ENCODE peak calls at places on chromosome 17, in five cellular contexts. One of them, this sample, is unnamed. For H3K9me3, the result is how much of the 10 kb centered on the place peaks cover.

GRCh38 chr17:7014995-7015586 is 2.7 kb downstream of the RNASEK start:
- DNase-seq in endodermal cell: no peak
- DNase-seq in colonic mucosa: peak
- DNase-seq in H9: no peak
- DNase-seq in neuronal stem cell: no peak
- DNase-seq in this sample: no peak

GRCh38 chr17:40312131-40312731 is 3.3 kb downstream of the RARA start:
- DNase-seq in endodermal cell: no peak
- DNase-seq in colonic mucosa: no peak
- DNase-seq in H9: no peak
- DNase-seq in neuronal stem cell: no peak
- DNase-seq in this sample: no peak

GRCh38 chr17:46777943-46778915 is 40.3 kb downstream of the WNT3 start:
- DNase-seq in endodermal cell: peak
- DNase-seq in colonic mucosa: no peak
- DNase-seq in H9: no peak
- DNase-seq in neuronal stem cell: no peak
- DNase-seq in this sample: no peak

GRCh38 chr17:33848433-33848832 is 406.7 kb upstream of the CCL2 start:
- DNase-seq in endodermal cell: no peak
- DNase-seq in colonic mucosa: no peak
- DNase-seq in H9: no peak
- DNase-seq in neuronal stem cell: no peak
- DNase-seq in this sample: no peak

GRCh38 chr17:82648761-82649474 is 674 bp upstream of the WDR45B start:
- DNase-seq in endodermal cell: no peak
- DNase-seq in colonic mucosa: peak
- DNase-seq in H9: peak
- DNase-seq in neuronal stem cell: peak
- DNase-seq in this sample: no peak

GRCh38 chr17:21161498-21162393 is 35.0 kb downstream of the DHRS7B start:
- DNase-seq in endodermal cell: no peak
- DNase-seq in colonic mucosa: no peak
- DNase-seq in H9: no peak
- DNase-seq in neuronal stem cell: no peak
- DNase-seq in this sample: no peak

GRCh38 chr17:15096511-15096910 is 168.6 kb downstream of the PMP22 start:
- DNase-seq in endodermal cell: no peak
- DNase-seq in colonic mucosa: no peak
- DNase-seq in H9: no peak
- DNase-seq in neuronal stem cell: no peak
- DNase-seq in this sample: no peak

GRCh38 chr17:41793749-41794602 is 7.5 kb upstream of the JUP start:
- DNase-seq in endodermal cell: peak
- DNase-seq in colonic mucosa: peak
- DNase-seq in H9: peak
- DNase-seq in neuronal stem cell: no peak
- DNase-seq in this sample: no peak

GRCh38 chr17:14784997-14785696 is 480.0 kb downstream of the PMP22 start:
- DNase-seq in endodermal cell: peak
- DNase-seq in colonic mucosa: no peak
- DNase-seq in H9: peak
- DNase-seq in neuronal stem cell: no peak
- DNase-seq in this sample: no peak

GRCh38 chr17:45384800-45385262 is 47.8 kb downstream of the ARHGAP27 start:
- DNase-seq in endodermal cell: peak
- DNase-seq in colonic mucosa: no peak
- DNase-seq in H9: peak
- DNase-seq in neuronal stem cell: no peak
- DNase-seq in this sample: no peak

GRCh38 chr17:72466199-72466598 is 345.4 kb downstream of the SOX9 start:
- DNase-seq in endodermal cell: no peak
- DNase-seq in colonic mucosa: peak
- DNase-seq in H9: no peak
- DNase-seq in neuronal stem cell: no peak
- DNase-seq in this sample: no peak

GRCh38 chr17:81667754-81668153 is 1.2 kb downstream of the CCDC137 start:
- DNase-seq in endodermal cell: peak
- DNase-seq in colonic mucosa: no peak
- DNase-seq in H9: peak
- DNase-seq in neuronal stem cell: no peak
- DNase-seq in this sample: no peak

GRCh38 chr17:82836823-82837357 is 2.9 kb downstream of the ZNF750 start:
- DNase-seq in endodermal cell: peak
- DNase-seq in colonic mucosa: no peak
- DNase-seq in H9: no peak
- DNase-seq in neuronal stem cell: no peak
- DNase-seq in this sample: no peak

GRCh38 chr17:7549401-7550055 is 670 bp downstream of the TNFSF12 start:
- DNase-seq in endodermal cell: no peak
- DNase-seq in colonic mucosa: peak
- DNase-seq in H9: no peak
- DNase-seq in neuronal stem cell: no peak
- DNase-seq in this sample: no peak

GRCh38 chr17:82217120-82217529 is 4.5 kb upstream of the CCDC57 start:
- DNase-seq in endodermal cell: no peak
- DNase-seq in colonic mucosa: no peak
- DNase-seq in H9: no peak
- DNase-seq in neuronal stem cell: no peak
- DNase-seq in this sample: no peak

GRCh38 chr17:81910840-81911276 is 341 bp downstream of the PCYT2 start:
- DNase-seq in endodermal cell: peak
- DNase-seq in colonic mucosa: no peak
- DNase-seq in H9: no peak
- DNase-seq in neuronal stem cell: no peak
- DNase-seq in this sample: no peak

GRCh38 chr17:34990921-34991365 is 10.6 kb downstream of the LIG3 start:
- DNase-seq in endodermal cell: no peak
- DNase-seq in colonic mucosa: no peak
- DNase-seq in H9: no peak
- DNase-seq in neuronal stem cell: no peak
- DNase-seq in this sample: no peak

GRCh38 chr17:75087558-75088453 is at the start of gene SLC16A5:
- DNase-seq in endodermal cell: peak
- DNase-seq in colonic mucosa: peak
- DNase-seq in H9: peak
- DNase-seq in neuronal stem cell: peak
- DNase-seq in this sample: no peak

DNA sequence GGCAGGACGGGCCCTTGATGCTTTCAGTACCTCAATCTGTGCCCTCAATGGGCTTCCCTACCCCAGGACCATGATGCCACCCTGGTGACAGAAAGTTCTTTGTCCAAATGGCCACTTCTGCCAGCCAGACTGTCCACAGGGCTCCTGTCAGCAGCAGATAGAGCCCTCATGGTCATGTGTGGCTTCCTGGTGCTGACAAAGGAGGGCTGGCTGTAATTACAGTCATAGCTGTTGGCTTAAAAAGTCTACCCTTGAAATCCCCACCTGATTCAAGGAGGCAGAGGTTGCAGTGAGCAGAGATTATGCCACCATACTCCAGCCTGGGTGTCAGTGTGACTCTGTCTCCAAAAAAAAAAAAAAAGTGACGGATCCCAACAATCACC is 3.3 kb downstream of the TRPV2 start:
- DNase-seq in endodermal cell: no peak
- DNase-seq in colonic mucosa: no peak
- DNase-seq in H9: no peak
- DNase-seq in neuronal stem cell: no peak
- DNase-seq in this sample: no peak
- H3K9ac ChIP-seq in endodermal cell: no peak
- H3K9ac ChIP-seq in colonic mucosa: peak
- H3K9ac ChIP-seq in H9: no peak
- H3K9ac ChIP-seq in neuronal stem cell: no peak
- H3K9ac ChIP-seq in this sample: no peak

GRCh38 chr17:22703204-22703603 is 1010.9 kb downstream of the KCNJ18 start:
- DNase-seq in endodermal cell: no peak
- DNase-seq in colonic mucosa: no peak
- DNase-seq in H9: no peak
- DNase-seq in neuronal stem cell: no peak
- DNase-seq in this sample: no peak

GRCh38 chr17:22707626-22708025 is 1015.3 kb downstream of the KCNJ18 start:
- DNase-seq in endodermal cell: no peak
- DNase-seq in colonic mucosa: no peak
- DNase-seq in H9: no peak
- DNase-seq in neuronal stem cell: no peak
- DNase-seq in this sample: no peak

GRCh38 chr17:22703786-22704441 is 1011.6 kb downstream of the KCNJ18 start:
- DNase-seq in endodermal cell: no peak
- DNase-seq in colonic mucosa: no peak
- DNase-seq in H9: no peak
- DNase-seq in neuronal stem cell: no peak
- DNase-seq in this sample: no peak

GRCh38 chr17:22704674-22705073 is 1012.4 kb downstream of the KCNJ18 start:
- DNase-seq in endodermal cell: no peak
- DNase-seq in colonic mucosa: no peak
- DNase-seq in H9: no peak
- DNase-seq in neuronal stem cell: no peak
- DNase-seq in this sample: no peak
- H3K9me3 ChIP-seq in endodermal cell: half or more
- H3K9me3 ChIP-seq in colonic mucosa: under half
- H3K9me3 ChIP-seq in H9: half or more
- H3K9me3 ChIP-seq in neuronal stem cell: under half
- H3K9me3 ChIP-seq in this sample: under half

GRCh38 chr17:78933025-78933958 is 8.1 kb upstream of the TIMP2 start:
- DNase-seq in endodermal cell: no peak
- DNase-seq in colonic mucosa: peak
- DNase-seq in H9: peak
- DNase-seq in neuronal stem cell: no peak
- DNase-seq in this sample: no peak

GRCh38 chr17:78934681-78935418 is 9.7 kb upstream of the TIMP2 start:
- DNase-seq in endodermal cell: no peak
- DNase-seq in colonic mucosa: no peak
- DNase-seq in H9: peak
- DNase-seq in neuronal stem cell: no peak
- DNase-seq in this sample: no peak

GRCh38 chr17:78937561-78937960 is 12.4 kb upstream of the TIMP2 start:
- DNase-seq in endodermal cell: no peak
- DNase-seq in colonic mucosa: no peak
- DNase-seq in H9: no peak
- DNase-seq in neuronal stem cell: no peak
- DNase-seq in this sample: no peak

GRCh38 chr17:78935419-78936323 is 10.5 kb upstream of the TIMP2 start:
- DNase-seq in endodermal cell: no peak
- DNase-seq in colonic mucosa: peak
- DNase-seq in H9: peak
- DNase-seq in neuronal stem cell: no peak
- DNase-seq in this sample: peak

DNA sequence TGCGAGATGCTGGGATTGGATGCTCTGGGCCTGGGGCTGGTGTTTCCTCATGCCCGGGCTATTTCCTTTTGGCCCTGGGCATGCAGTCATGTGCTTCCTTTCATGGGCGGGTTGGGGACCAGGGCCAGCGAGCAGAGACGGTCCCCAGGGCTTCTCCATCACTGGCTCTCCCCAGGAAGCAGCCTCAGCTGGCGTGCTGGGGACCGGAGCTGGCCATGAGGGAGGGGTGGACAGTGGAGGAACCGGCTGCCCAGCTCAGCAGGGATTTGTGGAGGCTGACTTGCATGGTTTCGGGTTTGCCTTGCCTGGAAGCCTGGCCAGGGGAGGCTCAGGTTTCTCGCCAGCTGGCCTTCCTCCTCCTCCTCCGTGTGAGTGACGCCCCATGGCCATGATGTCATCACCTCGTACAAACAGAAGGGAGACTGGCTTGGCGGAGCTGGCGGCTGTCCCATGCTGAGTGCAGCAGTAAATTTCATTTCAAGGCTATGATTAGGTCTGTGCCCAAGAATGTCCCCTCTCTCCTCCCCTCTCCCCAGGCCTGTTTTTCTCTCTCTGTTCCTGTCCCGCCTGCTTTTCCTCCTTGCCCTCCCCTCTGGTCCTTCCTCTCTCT is 8.9 kb upstream of the TIMP2 start:
- DNase-seq in endodermal cell: peak
- DNase-seq in colonic mucosa: peak
- DNase-seq in H9: peak
- DNase-seq in neuronal stem cell: peak
- DNase-seq in this sample: no peak
- H3K27ac ChIP-seq in endodermal cell: peak
- H3K27ac ChIP-seq in colonic mucosa: peak
- H3K27ac ChIP-seq in H9: no peak
- H3K27ac ChIP-seq in neuronal stem cell: peak
- H3K27ac ChIP-seq in this sample: no peak

DNA sequence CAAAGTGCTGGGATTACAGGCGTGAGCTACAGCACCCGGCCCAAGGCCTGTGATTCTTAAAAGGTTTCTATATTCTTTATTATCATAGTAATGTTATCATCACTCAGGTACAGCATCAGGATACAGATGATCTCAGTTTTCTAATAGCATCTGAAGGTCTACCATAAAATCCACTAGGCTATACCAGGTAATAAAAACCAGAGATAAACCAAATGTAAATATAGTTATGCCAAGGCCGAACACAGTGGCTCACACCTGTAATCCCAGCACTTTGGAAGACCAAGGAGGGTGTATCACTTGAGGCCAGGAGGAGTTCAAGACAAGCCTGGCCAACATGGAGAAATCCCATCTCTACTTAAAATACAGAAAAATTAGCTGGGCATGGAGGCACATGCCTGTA is 53.8 kb downstream of the SYNRG start:
- DNase-seq in endodermal cell: no peak
- DNase-seq in colonic mucosa: no peak
- DNase-seq in H9: no peak
- DNase-seq in neuronal stem cell: no peak
- DNase-seq in this sample: no peak
- H3K9ac ChIP-seq in endodermal cell: no peak
- H3K9ac ChIP-seq in colonic mucosa: no peak
- H3K9ac ChIP-seq in H9: no peak
- H3K9ac ChIP-seq in neuronal stem cell: no peak
- H3K9ac ChIP-seq in this sample: no peak